ENCODE peak calls at places on chromosomes 13 and 19, in four cellular contexts. T, Z, X and V are unnamed samples.

GRCh38 chr19:3336680-3337523 is 29.5 kb upstream of the NFIC start:
- DNase-seq in T (peak; percentile 94), Z (peak; percentile 96), X (no peak), V (peak; percentile 97)

GRCh38 chr13:101661839-101662238 is 209.4 kb downstream of the ITGBL1 start:
- DNase-seq in Z (no peak), X (no peak), T (no peak), V (no peak)

GRCh38 chr19:5977785-5978605 is at the start of gene RANBP3:
- DNase-seq in X (peak; percentile 97), T (peak; percentile 99), Z (peak; percentile 99), V (peak; percentile 100)

GRCh38 chr19:49506575-49507105 is 5.8 kb upstream of the FCGRT start:
- DNase-seq in X (no peak), T (peak; percentile 83), Z (no peak), V (peak; percentile 73)

GRCh38 chr13:44470623-44471562 is 97.3 kb downstream of the SERP2 start:
- DNase-seq in T (no peak), Z (no peak), X (peak; percentile 35), V (no peak)

GRCh38 chr19:52351512-52351911 is 15.5 kb downstream of the ZNF610 start:
- DNase-seq in T (no peak), X (no peak), Z (no peak), V (no peak)

GRCh38 chr13:112752711-112753541 is 63.1 kb downstream of the ATP11A start:
- DNase-seq in X (no peak), Z (no peak), T (no peak), V (no peak)

GRCh38 chr13:46265292-46265691 is 53.6 kb downstream of the LRRC63 start:
- DNase-seq in X (no peak), Z (no peak), T (no peak), V (no peak)

GRCh38 chr13:33963134-33963533 is 145.2 kb downstream of the RFC3 start:
- DNase-seq in Z (no peak), X (no peak), T (no peak), V (no peak)

GRCh38 chr19:49362926-49363264 is 679 bp upstream of the TEAD2 start:
- DNase-seq in X (no peak), T (peak; percentile 47), Z (peak; percentile 68), V (peak; percentile 65)

GRCh38 chr13:39565036-39565949 is 37.7 kb downstream of the LHFPL6 start:
- DNase-seq in T (no peak), X (peak; percentile 3), Z (no peak), V (no peak)

GRCh38 chr13:35851238-35851814 is 279.9 kb downstream of the DCLK1 start:
- DNase-seq in X (no peak), Z (no peak), T (no peak), V (no peak)

DNA sequence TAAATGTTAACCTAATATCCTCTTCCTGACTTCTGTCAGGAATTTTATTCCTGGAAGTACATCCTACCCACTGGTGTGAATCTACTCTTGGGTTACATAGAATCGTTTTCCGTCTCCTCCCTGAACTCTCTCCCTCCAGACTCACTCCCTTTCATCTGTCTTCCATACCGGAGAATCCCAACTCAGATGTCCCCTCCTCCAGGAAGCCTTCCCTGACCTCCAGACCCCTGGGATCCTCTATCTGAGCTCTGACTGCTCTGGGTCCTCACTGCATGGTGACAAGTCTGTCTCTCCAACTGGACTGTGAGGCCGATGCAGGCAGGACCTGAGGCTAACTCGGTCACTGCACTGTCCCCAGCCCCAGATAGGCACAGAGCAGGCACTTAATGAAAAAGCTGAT is 24.6 kb downstream of the OPA3 start:
- DNase-seq in Z (no peak), X (no peak), T (no peak), V (no peak)
- TF ChIP-seq POLR2A in Z (no peak), X (no peak), T (no peak), V (no peak)

DNA sequence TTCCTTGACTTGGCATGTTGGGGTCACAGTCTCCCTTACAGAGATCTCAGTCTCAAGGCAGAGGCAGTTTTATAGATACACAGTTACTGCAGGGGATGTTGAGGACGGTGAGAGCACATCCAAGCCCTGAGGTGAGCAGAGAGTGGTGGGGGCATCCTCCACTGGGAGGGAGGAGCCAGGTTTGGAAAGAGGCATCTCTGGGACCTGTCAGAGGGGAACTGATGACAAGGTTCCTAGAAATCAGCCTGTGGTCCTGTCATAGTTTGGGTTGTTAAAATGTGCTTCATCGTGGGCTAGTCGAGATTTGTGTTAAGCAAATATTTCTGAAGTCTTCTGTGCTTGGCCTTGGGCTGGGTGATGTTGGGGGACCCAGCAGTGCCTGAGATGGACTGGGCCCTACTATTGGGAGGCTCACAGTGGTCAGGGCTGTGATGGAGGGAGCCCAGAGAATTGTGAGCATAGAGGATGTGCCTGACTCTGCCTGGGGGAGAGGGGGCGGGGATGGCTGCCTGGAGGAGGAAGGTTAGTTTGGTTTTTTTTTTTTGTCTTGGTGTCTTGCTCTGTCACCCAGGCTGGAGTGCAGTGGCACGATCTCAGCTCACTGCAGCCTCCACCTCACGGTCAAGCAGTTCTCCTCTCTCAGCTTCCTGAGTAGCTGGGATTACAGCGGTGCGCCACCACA is 3.9 kb downstream of the SUPT5H start:
- DNase-seq in Z (no peak), T (no peak), X (no peak), V (no peak)
- H3K27ac ChIP-seq in Z (no peak overlapping the region), T (no peak overlapping the region), X (no peak overlapping the region), V (no peak overlapping the region)

GRCh38 chr19:18449552-18449951 is 11.6 kb upstream of the ISYNA1 start:
- DNase-seq in X (no peak), T (no peak), Z (no peak), V (no peak)
- TF ChIP-seq POLR2A in X (no peak), T (no peak), Z (no peak), V (no peak)

GRCh38 chr19:17469092-17469370 is 1.3 kb upstream of the SLC27A1 start:
- DNase-seq in X (no peak), T (no peak), Z (no peak), V (no peak)

GRCh38 chr19:17466487-17466850 is 3.9 kb upstream of the SLC27A1 start:
- DNase-seq in Z (no peak), X (no peak), T (no peak), V (no peak)

GRCh38 chr19:17469371-17470203 is 737 bp upstream of the SLC27A1 start:
- DNase-seq in Z (peak; percentile 99), T (peak; percentile 97), X (peak; percentile 96), V (peak; percentile 97)

GRCh38 chr19:17468302-17469091 is 1.8 kb upstream of the SLC27A1 start:
- DNase-seq in T (peak; percentile 38), Z (peak; percentile 77), X (no peak), V (no peak)

GRCh38 chr19:17467471-17468301 is 2.6 kb upstream of the SLC27A1 start:
- DNase-seq in T (no peak), Z (no peak), X (no peak), V (no peak)
- H3K27ac ChIP-seq in T (peak overlapping the region; percentile 82), Z (peak overlapping the region; percentile 83), X (no peak overlapping the region), V (no peak overlapping the region)

DNA sequence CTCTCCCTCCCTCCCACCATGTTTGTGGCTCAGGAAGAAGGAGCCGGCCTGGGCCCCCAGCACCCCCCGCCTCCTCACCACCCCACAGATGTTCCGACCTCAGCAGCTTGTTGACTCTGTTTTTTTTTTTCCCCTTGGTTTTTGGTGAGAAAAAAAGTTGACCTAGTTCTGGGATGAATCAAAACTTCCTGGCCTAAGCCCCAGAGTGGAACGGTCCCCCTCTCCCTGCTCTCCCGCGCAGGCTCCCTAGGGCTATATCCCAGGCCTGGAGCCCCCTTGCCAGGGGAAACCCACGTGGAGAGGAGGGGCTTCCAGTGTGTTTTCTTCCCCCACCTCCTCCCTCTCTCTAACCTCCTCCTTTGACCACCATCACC is 4.0 kb downstream of the COL5A3 start:
- DNase-seq in X (no peak), T (peak; percentile 36), Z (peak; percentile 65), V (no peak)
- TF ChIP-seq POLR2A in X (no peak), T (no peak), Z (no peak), V (no peak)

GRCh38 chr19:38975214-38975860 is at the start of gene FBXO17:
- DNase-seq in Z (peak; percentile 66), X (no peak), T (peak; percentile 27), V (peak; percentile 77)
- H3K27ac ChIP-seq in Z (peak within 1 kb of the TSS; percentile 95), X (peak within 1 kb of the TSS; percentile 61), T (peak within 1 kb of the TSS; percentile 85), V (peak within 1 kb of the TSS; percentile 84)

GRCh38 chr19:11373885-11374448 is 499 bp upstream of the SWSAP1 start:
- DNase-seq in X (no peak), T (no peak), Z (no peak), V (no peak)

GRCh38 chr19:11373166-11373884 is 1.1 kb upstream of the SWSAP1 start:
- DNase-seq in X (no peak), T (no peak), Z (no peak), V (no peak)

GRCh38 chr19:11375143-11375948 is 880 bp downstream of the SWSAP1 start:
- DNase-seq in T (peak; percentile 74), Z (peak; percentile 71), X (no peak), V (peak; percentile 85)

GRCh38 chr19:11377237-11377636 is 2.8 kb downstream of the SWSAP1 start:
- DNase-seq in T (peak; percentile 48), X (no peak), Z (peak; percentile 64), V (no peak)

DNA sequence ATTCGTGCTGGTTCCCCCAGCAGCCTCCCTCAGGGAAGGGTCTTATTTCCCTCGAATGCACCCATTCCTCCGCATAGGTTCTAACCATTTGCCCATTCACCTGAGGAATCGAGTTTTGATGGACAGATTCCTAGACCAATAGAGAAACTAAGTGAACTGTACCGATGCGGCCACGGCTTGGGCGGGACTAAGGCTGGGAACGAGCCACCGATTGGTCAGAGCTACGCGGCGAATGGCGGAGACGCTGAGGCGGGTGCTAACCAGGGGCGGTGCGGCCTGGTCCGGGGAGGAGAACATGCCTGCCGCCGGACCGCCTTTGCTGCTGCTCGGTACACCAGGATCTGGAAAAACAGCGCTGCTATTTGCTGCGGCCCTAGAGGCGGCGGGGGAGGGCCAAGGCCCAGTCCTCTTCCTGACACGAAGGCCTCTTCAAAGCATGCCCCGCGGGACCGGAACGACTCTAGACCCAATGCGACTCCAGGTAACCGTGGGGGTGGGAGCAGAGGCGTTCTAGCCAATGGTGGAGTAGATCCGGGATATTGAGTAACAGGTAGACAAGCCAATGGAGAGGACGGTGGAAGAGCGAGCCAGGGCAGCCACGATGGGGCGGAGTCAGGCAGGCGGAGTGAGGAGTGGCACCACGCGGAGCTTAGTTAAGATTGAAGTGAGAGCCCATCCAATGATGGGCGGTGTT is at the start of gene SWSAP1:
- DNase-seq in Z (peak; percentile 98), X (peak; percentile 99), T (peak; percentile 99), V (peak; percentile 98)
- TF ChIP-seq POLR2A in Z (peak; percentile 78), X (peak; percentile 50), T (peak; percentile 70), V (no peak)

GRCh38 chr19:14559916-14560775 is 11.7 kb downstream of the NDUFB7 start:
- DNase-seq in T (no peak), Z (no peak), X (no peak), V (no peak)
- H3K27ac ChIP-seq in T (no peak overlapping the region), Z (no peak overlapping the region), X (peak overlapping the region; percentile 14), V (no peak overlapping the region)

GRCh38 chr19:10602330-10603083 is 15.4 kb upstream of the AP1M2 start:
- DNase-seq in Z (peak; percentile 77), X (peak; percentile 26), T (peak; percentile 90), V (peak; percentile 87)
- TF ChIP-seq POLR2A in Z (peak; percentile 33), X (no peak), T (peak; percentile 50), V (peak; percentile 42)